ENCODE peak calls at places on chromosomes 4 and X, in six cellular contexts. One of them, this sample, is unnamed.

GRCh38 chrX:134636859-134637258 is 21.4 kb downstream of the PLAC1 start:
- DNase-seq in PC-3: no peak
- DNase-seq in psoas muscle: no peak
- DNase-seq in AG09309: peak; percentile 37
- DNase-seq in endodermal cell: no peak
- DNase-seq in hepatocyte: no peak
- DNase-seq in this sample: no peak

GRCh38 chrX:23857409-23857808 is 50.3 kb downstream of the APOO start:
- DNase-seq in endodermal cell: no peak
- DNase-seq in PC-3: no peak
- DNase-seq in AG09309: no peak
- DNase-seq in psoas muscle: no peak
- DNase-seq in hepatocyte: peak; percentile 38
- DNase-seq in this sample: no peak

GRCh38 chrX:149365552-149365951 is 139.6 kb downstream of the IDS start:
- DNase-seq in PC-3: no peak
- DNase-seq in hepatocyte: no peak
- DNase-seq in AG09309: no peak
- DNase-seq in endodermal cell: no peak
- DNase-seq in psoas muscle: no peak
- DNase-seq in this sample: no peak

GRCh38 chrX:54950730-54951375 is 30.2 kb downstream of the TRO start:
- DNase-seq in PC-3: no peak
- DNase-seq in hepatocyte: no peak
- DNase-seq in AG09309: no peak
- DNase-seq in endodermal cell: no peak
- DNase-seq in psoas muscle: no peak
- DNase-seq in this sample: no peak

GRCh38 chr4:176939445-176939844 is 146.7 kb upstream of the VEGFC start:
- DNase-seq in PC-3: peak; percentile 19
- DNase-seq in hepatocyte: no peak
- DNase-seq in psoas muscle: no peak
- DNase-seq in AG09309: no peak
- DNase-seq in endodermal cell: no peak
- DNase-seq in this sample: peak; percentile 3

GRCh38 chrX:103215768-103216085 is 819 bp downstream of the BEX4 start:
- DNase-seq in psoas muscle: no peak
- DNase-seq in AG09309: no peak
- DNase-seq in PC-3: no peak
- DNase-seq in hepatocyte: no peak
- DNase-seq in endodermal cell: peak; percentile 92
- DNase-seq in this sample: no peak

GRCh38 chr4:99690472-99690871 is 32.8 kb upstream of the C4orf54 start:
- DNase-seq in psoas muscle: no peak
- DNase-seq in AG09309: no peak
- DNase-seq in hepatocyte: no peak
- DNase-seq in endodermal cell: no peak
- DNase-seq in PC-3: no peak
- DNase-seq in this sample: no peak

GRCh38 chr4:98671131-98671530 is 12.7 kb upstream of the TSPAN5 start:
- DNase-seq in PC-3: no peak
- DNase-seq in AG09309: no peak
- DNase-seq in hepatocyte: no peak
- DNase-seq in psoas muscle: no peak
- DNase-seq in endodermal cell: no peak
- DNase-seq in this sample: no peak

GRCh38 chrX:47166126-47166525 is 21.1 kb downstream of the RBM10 start:
- DNase-seq in endodermal cell: no peak
- DNase-seq in AG09309: no peak
- DNase-seq in psoas muscle: no peak
- DNase-seq in hepatocyte: peak; percentile 2
- DNase-seq in PC-3: no peak
- DNase-seq in this sample: no peak

GRCh38 chrX:1165535-1166196 is 46.8 kb downstream of the CRLF2 start:
- DNase-seq in PC-3: no peak
- DNase-seq in endodermal cell: peak; percentile 59
- DNase-seq in psoas muscle: no peak
- DNase-seq in AG09309: no peak
- DNase-seq in hepatocyte: peak; percentile 45
- DNase-seq in this sample: no peak

GRCh38 chr4:11505225-11505971 is 76.7 kb upstream of the HS3ST1 start:
- DNase-seq in AG09309: no peak
- DNase-seq in hepatocyte: peak; percentile 68
- DNase-seq in psoas muscle: no peak
- DNase-seq in endodermal cell: no peak
- DNase-seq in PC-3: peak; percentile 95
- DNase-seq in this sample: peak; percentile 95

GRCh38 chr4:40307627-40308497 is 27.3 kb upstream of the CHRNA9 start:
- DNase-seq in PC-3: no peak
- DNase-seq in AG09309: no peak
- DNase-seq in psoas muscle: no peak
- DNase-seq in hepatocyte: no peak
- DNase-seq in endodermal cell: peak; percentile 75
- DNase-seq in this sample: no peak

GRCh38 chr4:152735302-152735917 is 44.1 kb downstream of the TIGD4 start:
- DNase-seq in AG09309: no peak
- DNase-seq in psoas muscle: no peak
- DNase-seq in hepatocyte: peak; percentile 40
- DNase-seq in endodermal cell: no peak
- DNase-seq in PC-3: peak; percentile 61
- DNase-seq in this sample: peak; percentile 46

GRCh38 chrX:1391370-1391706 is 575 bp downstream of the SLC25A6 start:
- DNase-seq in endodermal cell: peak; percentile 94
- DNase-seq in hepatocyte: peak; percentile 97
- DNase-seq in psoas muscle: peak; percentile 97
- DNase-seq in PC-3: peak; percentile 76
- DNase-seq in AG09309: no peak
- DNase-seq in this sample: no peak

GRCh38 chrX:19046343-19047215 is 62.7 kb upstream of the PHKA2 start:
- DNase-seq in psoas muscle: no peak
- DNase-seq in endodermal cell: no peak
- DNase-seq in AG09309: no peak
- DNase-seq in hepatocyte: peak; percentile 16
- DNase-seq in PC-3: peak; percentile 89
- DNase-seq in this sample: peak; percentile 75

GRCh38 chr4:83535520-83535944 is 376 bp upstream of the GPAT3 start:
- DNase-seq in AG09309: no peak
- DNase-seq in PC-3: peak; percentile 81
- DNase-seq in endodermal cell: peak; percentile 82
- DNase-seq in hepatocyte: peak; percentile 34
- DNase-seq in psoas muscle: peak; percentile 79
- DNase-seq in this sample: peak; percentile 73
- H3K4me3 ChIP-seq in AG09309: peak overlapping the region; percentile 82
- H3K4me3 ChIP-seq in PC-3: peak overlapping the region; percentile 91
- H3K4me3 ChIP-seq in endodermal cell: peak overlapping the region; percentile 77
- H3K4me3 ChIP-seq in hepatocyte: peak overlapping the region; percentile 81
- H3K4me3 ChIP-seq in psoas muscle: peak overlapping the region; percentile 80
- H3K4me3 ChIP-seq in this sample: peak overlapping the region; percentile 67

GRCh38 chrX:74234829-74235228 is 69.2 kb upstream of the ZCCHC13 start:
- DNase-seq in endodermal cell: no peak
- DNase-seq in AG09309: no peak
- DNase-seq in hepatocyte: no peak
- DNase-seq in psoas muscle: no peak
- DNase-seq in PC-3: peak; percentile 8
- DNase-seq in this sample: no peak
- TF ChIP-seq CTCF in endodermal cell: peak; percentile 47
- TF ChIP-seq CTCF in AG09309: no peak
- TF ChIP-seq CTCF in hepatocyte: no peak
- TF ChIP-seq CTCF in psoas muscle: no peak
- TF ChIP-seq CTCF in PC-3: peak; percentile 38
- TF ChIP-seq CTCF in this sample: no peak

GRCh38 chr4:71540749-71541269 is 202.0 kb downstream of the SLC4A4 start:
- DNase-seq in endodermal cell: peak; percentile 39
- DNase-seq in PC-3: peak; percentile 22
- DNase-seq in psoas muscle: no peak
- DNase-seq in hepatocyte: no peak
- DNase-seq in AG09309: no peak
- DNase-seq in this sample: no peak
- H3K4me3 ChIP-seq in endodermal cell: no peak overlapping the region
- H3K4me3 ChIP-seq in PC-3: no peak overlapping the region
- H3K4me3 ChIP-seq in psoas muscle: no peak overlapping the region
- H3K4me3 ChIP-seq in hepatocyte: no peak overlapping the region
- H3K4me3 ChIP-seq in AG09309: no peak overlapping the region
- H3K4me3 ChIP-seq in this sample: no peak overlapping the region

GRCh38 chr4:44632089-44632488 is 19.3 kb downstream of the YIPF7 start:
- DNase-seq in hepatocyte: no peak
- DNase-seq in psoas muscle: no peak
- DNase-seq in PC-3: peak; percentile 25
- DNase-seq in endodermal cell: no peak
- DNase-seq in AG09309: no peak
- DNase-seq in this sample: no peak
- TF ChIP-seq CTCF in hepatocyte: peak; percentile 34
- TF ChIP-seq CTCF in psoas muscle: peak; percentile 10
- TF ChIP-seq CTCF in PC-3: peak; percentile 54
- TF ChIP-seq CTCF in endodermal cell: peak; percentile 38
- TF ChIP-seq CTCF in AG09309: no peak
- TF ChIP-seq CTCF in this sample: peak; percentile 27

GRCh38 chrX:11424903-11425674 is 131.9 kb downstream of the AMELX start:
- DNase-seq in psoas muscle: no peak
- DNase-seq in hepatocyte: no peak
- DNase-seq in PC-3: peak; percentile 57
- DNase-seq in AG09309: no peak
- DNase-seq in endodermal cell: no peak
- DNase-seq in this sample: no peak

GRCh38 chrX:11429543-11430085 is 136.4 kb downstream of the AMELX start:
- DNase-seq in AG09309: no peak
- DNase-seq in psoas muscle: no peak
- DNase-seq in hepatocyte: no peak
- DNase-seq in PC-3: no peak
- DNase-seq in endodermal cell: no peak
- DNase-seq in this sample: peak; percentile 19

GRCh38 chrX:11427082-11428033 is 134.1 kb downstream of the AMELX start:
- DNase-seq in AG09309: no peak
- DNase-seq in endodermal cell: peak; percentile 74
- DNase-seq in PC-3: peak; percentile 26
- DNase-seq in hepatocyte: peak; percentile 40
- DNase-seq in psoas muscle: peak; percentile 79
- DNase-seq in this sample: no peak

GRCh38 chrX:11423949-11424348 is 130.7 kb downstream of the AMELX start:
- DNase-seq in AG09309: no peak
- DNase-seq in PC-3: no peak
- DNase-seq in endodermal cell: no peak
- DNase-seq in hepatocyte: no peak
- DNase-seq in psoas muscle: no peak
- DNase-seq in this sample: no peak

GRCh38 chrX:11426712-11427081 is 133.5 kb downstream of the AMELX start:
- DNase-seq in hepatocyte: no peak
- DNase-seq in endodermal cell: no peak
- DNase-seq in psoas muscle: no peak
- DNase-seq in PC-3: no peak
- DNase-seq in AG09309: no peak
- DNase-seq in this sample: no peak
- H3K4me3 ChIP-seq in hepatocyte: peak overlapping the region; percentile 34
- H3K4me3 ChIP-seq in endodermal cell: no peak overlapping the region
- H3K4me3 ChIP-seq in psoas muscle: peak overlapping the region; percentile 62
- H3K4me3 ChIP-seq in PC-3: peak overlapping the region; percentile 77
- H3K4me3 ChIP-seq in AG09309: peak overlapping the region; percentile 53
- H3K4me3 ChIP-seq in this sample: no peak overlapping the region

GRCh38 chr4:183099537-183100297 is 660 bp downstream of the WWC2 start:
- DNase-seq in hepatocyte: peak; percentile 73
- DNase-seq in PC-3: peak; percentile 31
- DNase-seq in AG09309: no peak
- DNase-seq in psoas muscle: peak; percentile 71
- DNase-seq in endodermal cell: peak; percentile 92
- DNase-seq in this sample: peak; percentile 15
- TF ChIP-seq CTCF in hepatocyte: peak; percentile 27
- TF ChIP-seq CTCF in PC-3: no peak
- TF ChIP-seq CTCF in AG09309: no peak
- TF ChIP-seq CTCF in psoas muscle: no peak
- TF ChIP-seq CTCF in endodermal cell: peak; percentile 65
- TF ChIP-seq CTCF in this sample: no peak